ENCODE peak calls at places on chromosomes 12 and 14, in five cellular contexts. H is A549, S is lower lobe of right lung, A is fibroblast of lung, Q is Peyer's patch. L is an unnamed sample.

GRCh38 chr14:78425332-78425731 is 255.2 kb downstream of the NRXN3 start:
- DNase-seq in S (peak), Q (no peak), H (no peak), A (no peak), L (no peak)

GRCh38 chr14:88834883-88835431 is 10.5 kb downstream of the TTC8 start:
- DNase-seq in S (no peak), Q (no peak), H (no peak), A (peak), L (no peak)

GRCh38 chr14:104322531-104323466 is 184.4 kb downstream of the KIF26A start:
- DNase-seq in H (no peak), Q (no peak), S (no peak), A (no peak), L (no peak)

GRCh38 chr12:19946549-19946948 is 421.8 kb upstream of the PDE3A start:
- DNase-seq in A (peak), H (peak), Q (no peak), S (no peak), L (no peak)

GRCh38 chr12:120399531-120399930 is 30.6 kb upstream of the MSI1 start:
- DNase-seq in Q (no peak), A (peak), S (no peak), H (no peak), L (no peak)

GRCh38 chr14:100708349-100709217 is 18.1 kb upstream of the DLK1 start:
- DNase-seq in H (no peak), S (peak), Q (no peak), A (peak), L (no peak)

GRCh38 chr12:94615284-94616216 is 34.8 kb downstream of the TMCC3 start:
- DNase-seq in A (peak), H (peak), S (no peak), Q (no peak), L (no peak)

GRCh38 chr14:20818861-20819260 is 16.2 kb upstream of the RNASE1 start:
- DNase-seq in A (no peak), Q (no peak), H (no peak), S (no peak), L (no peak)

GRCh38 chr12:65015850-65016249 is 105.3 kb downstream of the WIF1 start:
- DNase-seq in A (no peak), Q (no peak), S (no peak), H (no peak), L (no peak)

GRCh38 chr14:90439874-90440442 is 43.1 kb downstream of the CALM1 start:
- DNase-seq in S (no peak), Q (no peak), H (no peak), A (no peak), L (no peak)

GRCh38 chr14:52286659-52287649 is 19.5 kb downstream of the PTGDR start:
- DNase-seq in H (no peak), A (no peak), S (no peak), Q (no peak), L (no peak)

GRCh38 chr12:47219243-47219642 is 139.5 kb upstream of the AMIGO2 start:
- DNase-seq in H (peak), Q (no peak), S (no peak), A (peak), L (no peak)

GRCh38 chr12:2287589-2287988 is 234.8 kb downstream of the CACNA1C start:
- DNase-seq in Q (no peak), S (no peak), H (no peak), A (no peak), L (no peak)

GRCh38 chr12:131060011-131060703 is 106.5 kb downstream of the ADGRD1 start:
- DNase-seq in Q (no peak), H (no peak), S (peak), A (no peak), L (no peak)

GRCh38 chr12:5745251-5745888 is 199.7 kb downstream of the ANO2 start:
- DNase-seq in A (peak), H (peak), Q (peak), S (peak), L (no peak)

GRCh38 chr12:28035483-28035882 is 63.0 kb upstream of the PTHLH start:
- DNase-seq in A (peak), S (no peak), Q (no peak), H (peak), L (no peak)

GRCh38 chr12:106774808-106775524 is 484 bp downstream of the RIC8B start:
- DNase-seq in A (no peak), H (no peak), S (no peak), Q (peak), L (no peak)

GRCh38 chr12:64427988-64428387 is 23.8 kb downstream of the XPOT start:
- DNase-seq in A (no peak), Q (no peak), S (no peak), H (no peak), L (no peak)

GRCh38 chr12:120833849-120834248 is 70.3 kb downstream of the SPPL3 start:
- DNase-seq in A (no peak), S (no peak), Q (no peak), H (no peak), L (no peak)

GRCh38 chr14:50542941-50543418 is 10.6 kb upstream of the MAP4K5 start:
- DNase-seq in H (peak), A (peak), S (no peak), Q (peak), L (no peak)

GRCh38 chr12:103841690-103842584 is 903 bp upstream of the NT5DC3 start:
- DNase-seq in A (peak), H (peak), S (peak), Q (peak), L (no peak)

GRCh38 chr12:51863921-51864700 is 15.6 kb upstream of the FIGNL2 start:
- DNase-seq in S (no peak), Q (no peak), H (no peak), A (no peak), L (no peak)

GRCh38 chr14:58177125-58177524 is 22.8 kb upstream of the ACTR10 start:
- DNase-seq in A (no peak), S (no peak), Q (no peak), H (no peak), L (no peak)

GRCh38 chr12:75704208-75704607 is 192.8 kb upstream of the KRR1 start:
- DNase-seq in H (no peak), Q (no peak), A (no peak), S (no peak), L (no peak)

GRCh38 chr12:15796493-15797141 is 7.4 kb upstream of the EPS8 start:
- DNase-seq in S (no peak), A (no peak), H (peak), Q (no peak), L (no peak)

GRCh38 chr12:122982963-122983788 is 2.7 kb downstream of the ARL6IP4 start:
- DNase-seq in Q (no peak), S (no peak), H (no peak), A (no peak), L (no peak)

GRCh38 chr12:28130625-28131598 is 59.3 kb upstream of the CCDC91 start:
- DNase-seq in A (peak), H (peak), S (no peak), Q (no peak), L (no peak)

GRCh38 chr14:74220991-74221390 is 18.3 kb upstream of the VSX2 start:
- DNase-seq in H (no peak), S (no peak), A (no peak), Q (no peak), L (no peak)

GRCh38 chr12:52401526-52401925 is 4.6 kb downstream of the KRT82 start:
- DNase-seq in Q (no peak), H (no peak), A (no peak), S (no peak), L (no peak)

GRCh38 chr14:20624495-20625070 is 16.9 kb downstream of the OR6S1 start:
- DNase-seq in A (peak), S (peak), Q (peak), H (peak), L (no peak)

GRCh38 chr14:71739273-71739990 is 192.8 kb upstream of the RGS6 start:
- DNase-seq in S (no peak), A (no peak), H (peak), Q (no peak), L (no peak)

GRCh38 chr12:22229652-22230279 is 104.7 kb downstream of the ST8SIA1 start:
- DNase-seq in A (no peak), H (peak), S (no peak), Q (no peak), L (no peak)

GRCh38 chr12:22230280-22230794 is 104.2 kb downstream of the ST8SIA1 start:
- DNase-seq in A (peak), Q (no peak), H (peak), S (no peak), L (no peak)

GRCh38 chr12:22231078-22231477 is 103.4 kb downstream of the ST8SIA1 start:
- DNase-seq in A (no peak), Q (no peak), S (no peak), H (no peak), L (no peak)

GRCh38 chr12:22234561-22234960 is 99.9 kb downstream of the ST8SIA1 start:
- DNase-seq in H (no peak), A (peak), Q (no peak), S (no peak), L (no peak)

GRCh38 chr12:22231836-22232235 is 102.7 kb downstream of the ST8SIA1 start:
- DNase-seq in S (no peak), A (no peak), Q (no peak), H (peak), L (no peak)
- TF ChIP-seq CTCF in S (no peak), A (peak), Q (no peak), H (no peak), L (no peak)

DNA sequence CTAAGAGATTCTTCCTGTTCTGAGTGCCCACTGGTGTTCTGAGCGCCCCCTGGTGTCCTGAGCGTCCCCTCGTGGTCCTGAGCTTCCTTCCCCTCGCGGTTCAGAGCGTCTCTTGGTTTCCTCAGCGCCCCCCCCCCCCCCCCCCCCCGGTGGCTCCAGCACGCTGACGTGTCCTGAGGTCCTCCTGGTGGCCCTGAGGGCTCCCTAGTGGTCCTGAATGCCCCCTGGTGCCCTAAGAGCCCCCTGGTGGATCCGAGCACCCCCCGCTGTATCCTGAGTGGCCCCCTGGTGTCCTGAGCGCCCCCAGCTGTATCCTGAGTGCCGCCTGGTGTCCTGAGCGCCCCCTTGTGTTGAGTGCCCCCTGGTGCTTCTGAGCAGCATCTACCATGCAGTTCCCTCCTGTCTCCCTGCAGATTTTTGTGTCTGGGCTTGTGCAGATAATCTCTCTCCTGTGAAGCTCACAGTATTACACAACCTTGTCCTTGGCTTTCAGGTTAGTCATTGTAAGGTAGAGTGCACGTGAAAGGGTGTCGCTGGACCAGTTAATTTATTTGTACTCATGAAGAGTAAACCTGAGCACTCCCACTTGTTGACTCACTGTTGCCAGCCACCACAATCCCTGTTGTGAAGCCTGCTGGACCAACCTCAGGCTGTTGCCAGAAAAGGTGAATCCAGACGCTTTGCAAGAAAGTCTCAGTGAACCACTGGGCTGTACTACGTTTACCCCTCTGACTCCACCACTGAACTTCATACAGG is 1168.4 kb downstream of the TMEM121 start:
- DNase-seq in A (no peak), H (peak), S (peak), Q (peak), L (peak)
- TF ChIP-seq CTCF in A (no peak), H (no peak), S (peak), Q (no peak), L (no peak)

DNA sequence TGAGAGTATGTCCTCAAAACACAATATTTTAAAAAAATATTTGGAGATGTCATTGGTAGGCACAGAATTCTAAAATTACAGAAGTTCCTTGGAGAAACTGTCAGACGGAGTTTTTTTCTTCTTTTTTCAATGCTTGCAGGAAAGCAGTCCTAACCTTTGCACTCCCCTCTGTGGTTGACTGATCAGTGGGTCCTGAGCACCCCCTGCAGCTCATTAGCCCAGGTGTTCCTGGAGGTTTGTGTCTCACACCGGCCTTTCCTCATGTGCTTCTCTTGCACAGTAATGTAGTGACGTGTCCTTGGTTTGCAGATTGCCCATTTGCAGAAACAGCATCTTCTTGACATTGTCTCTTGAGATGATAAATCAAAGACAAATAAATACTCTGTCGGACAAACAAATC is 513.0 kb downstream of the TMEM121 start:
- DNase-seq in S (peak), H (peak), A (no peak), Q (peak), L (peak)
- TF ChIP-seq CTCF in S (peak), H (peak), A (no peak), Q (no peak), L (no peak)

DNA sequence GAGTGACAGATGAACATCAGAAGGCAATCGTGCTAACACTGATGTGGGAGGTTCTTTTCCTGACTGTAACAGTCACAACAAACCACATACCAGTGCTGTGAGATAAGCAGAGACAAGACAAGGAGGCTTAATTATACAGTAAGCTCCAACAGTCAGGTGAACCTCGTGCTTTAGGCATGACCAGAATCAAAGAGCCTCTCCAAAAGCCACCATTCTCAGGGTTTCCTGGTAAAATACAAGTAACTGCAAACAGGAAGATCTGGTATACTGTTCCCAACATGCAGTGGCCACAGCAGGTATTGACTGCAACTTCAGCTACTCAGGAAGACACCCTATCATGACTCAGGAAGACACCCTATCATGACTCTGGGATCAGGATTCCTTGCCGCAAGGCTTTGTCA is 47.3 kb upstream of the GTF2A1 start:
- DNase-seq in H (peak), Q (no peak), A (no peak), S (no peak), L (no peak)
- TF ChIP-seq CTCF in H (no peak), Q (no peak), A (no peak), S (no peak), L (no peak)

L was measured in activated B cell treated with CpG ODN at 0.5 μM for 24 hours.